ENCODE peak calls at places on chromosomes 4 and X, in seven cellular contexts. One of them, this sample, is unnamed.

GRCh38 chr4:93835929-93836328 is 7.4 kb downstream of the ATOH1 start:
- DNase-seq in nucleus accumbens: no peak
- DNase-seq in activated T-cell treated with anti-CD3 and anti-CD28 coated beads, Interleukin-2, amount 50 U/mL, for 72 hours: no peak
- DNase-seq in MV-4-11: no peak
- DNase-seq in NCI-H1417: no peak
- DNase-seq in lower lobe of right lung: no peak
- DNase-seq in NCI-H748 treated with DMSO at 0.1 percent for 48 hours: no peak
- DNase-seq in this sample: no peak

GRCh38 chr4:57607616-57608150 is 497.5 kb upstream of the IGFBP7 start:
- DNase-seq in nucleus accumbens: no peak
- DNase-seq in activated T-cell treated with anti-CD3 and anti-CD28 coated beads, Interleukin-2, amount 50 U/mL, for 72 hours: no peak
- DNase-seq in MV-4-11: no peak
- DNase-seq in NCI-H1417: no peak
- DNase-seq in lower lobe of right lung: no peak
- DNase-seq in NCI-H748 treated with DMSO at 0.1 percent for 48 hours: no peak
- DNase-seq in this sample: no peak

GRCh38 chr4:155305619-155306018 is 71.1 kb downstream of the MAP9 start:
- DNase-seq in nucleus accumbens: no peak
- DNase-seq in activated T-cell treated with anti-CD3 and anti-CD28 coated beads, Interleukin-2, amount 50 U/mL, for 72 hours: no peak
- DNase-seq in MV-4-11: no peak
- DNase-seq in NCI-H1417: no peak
- DNase-seq in lower lobe of right lung: no peak
- DNase-seq in NCI-H748 treated with DMSO at 0.1 percent for 48 hours: no peak
- DNase-seq in this sample: no peak

GRCh38 chr4:140305053-140305452 is 68.4 kb upstream of the SCOC start:
- DNase-seq in nucleus accumbens: no peak
- DNase-seq in activated T-cell treated with anti-CD3 and anti-CD28 coated beads, Interleukin-2, amount 50 U/mL, for 72 hours: no peak
- DNase-seq in MV-4-11: no peak
- DNase-seq in NCI-H1417: no peak
- DNase-seq in lower lobe of right lung: no peak
- DNase-seq in NCI-H748 treated with DMSO at 0.1 percent for 48 hours: no peak
- DNase-seq in this sample: no peak

GRCh38 chr4:70849277-70849676 is 9.6 kb upstream of the GRSF1 start:
- DNase-seq in nucleus accumbens: no peak
- DNase-seq in activated T-cell treated with anti-CD3 and anti-CD28 coated beads, Interleukin-2, amount 50 U/mL, for 72 hours: no peak
- DNase-seq in MV-4-11: peak; percentile 56
- DNase-seq in NCI-H1417: no peak
- DNase-seq in lower lobe of right lung: no peak
- DNase-seq in NCI-H748 treated with DMSO at 0.1 percent for 48 hours: no peak
- DNase-seq in this sample: no peak

GRCh38 chr4:159269143-159269542 is 166.3 kb downstream of the RAPGEF2 start:
- DNase-seq in nucleus accumbens: no peak
- DNase-seq in activated T-cell treated with anti-CD3 and anti-CD28 coated beads, Interleukin-2, amount 50 U/mL, for 72 hours: no peak
- DNase-seq in MV-4-11: no peak
- DNase-seq in NCI-H1417: no peak
- DNase-seq in lower lobe of right lung: no peak
- DNase-seq in NCI-H748 treated with DMSO at 0.1 percent for 48 hours: no peak
- DNase-seq in this sample: no peak

GRCh38 chrX:66150188-66150587 is 13.9 kb upstream of the HEPH start:
- DNase-seq in nucleus accumbens: no peak
- DNase-seq in activated T-cell treated with anti-CD3 and anti-CD28 coated beads, Interleukin-2, amount 50 U/mL, for 72 hours: no peak
- DNase-seq in MV-4-11: no peak
- DNase-seq in NCI-H1417: no peak
- DNase-seq in lower lobe of right lung: no peak
- DNase-seq in NCI-H748 treated with DMSO at 0.1 percent for 48 hours: no peak
- DNase-seq in this sample: no peak

GRCh38 chrX:97189668-97190067 is 306.0 kb downstream of the RPA4 start:
- DNase-seq in nucleus accumbens: no peak
- DNase-seq in activated T-cell treated with anti-CD3 and anti-CD28 coated beads, Interleukin-2, amount 50 U/mL, for 72 hours: no peak
- DNase-seq in MV-4-11: no peak
- DNase-seq in NCI-H1417: no peak
- DNase-seq in lower lobe of right lung: no peak
- DNase-seq in NCI-H748 treated with DMSO at 0.1 percent for 48 hours: no peak
- DNase-seq in this sample: no peak

GRCh38 chrX:153925739-153926593 is at the start of gene ARHGAP4:
- DNase-seq in nucleus accumbens: no peak
- DNase-seq in activated T-cell treated with anti-CD3 and anti-CD28 coated beads, Interleukin-2, amount 50 U/mL, for 72 hours: peak; percentile 72
- DNase-seq in MV-4-11: peak; percentile 51
- DNase-seq in NCI-H1417: no peak
- DNase-seq in lower lobe of right lung: peak; percentile 63
- DNase-seq in NCI-H748 treated with DMSO at 0.1 percent for 48 hours: no peak
- DNase-seq in this sample: peak; percentile 74

GRCh38 chr4:24768006-24768405 is 27.4 kb upstream of the SOD3 start:
- DNase-seq in nucleus accumbens: no peak
- DNase-seq in activated T-cell treated with anti-CD3 and anti-CD28 coated beads, Interleukin-2, amount 50 U/mL, for 72 hours: no peak
- DNase-seq in MV-4-11: no peak
- DNase-seq in NCI-H1417: peak; percentile 50
- DNase-seq in lower lobe of right lung: no peak
- DNase-seq in NCI-H748 treated with DMSO at 0.1 percent for 48 hours: no peak
- DNase-seq in this sample: no peak

GRCh38 chrX:154401045-154401799 is 3.0 kb downstream of the RPL10 start:
- DNase-seq in nucleus accumbens: no peak
- DNase-seq in activated T-cell treated with anti-CD3 and anti-CD28 coated beads, Interleukin-2, amount 50 U/mL, for 72 hours: peak; percentile 13
- DNase-seq in MV-4-11: peak; percentile 33
- DNase-seq in NCI-H1417: no peak
- DNase-seq in lower lobe of right lung: no peak
- DNase-seq in NCI-H748 treated with DMSO at 0.1 percent for 48 hours: no peak
- DNase-seq in this sample: no peak

GRCh38 chr4:26218677-26219181 is 102.1 kb upstream of the RBPJ start:
- DNase-seq in nucleus accumbens: no peak
- DNase-seq in activated T-cell treated with anti-CD3 and anti-CD28 coated beads, Interleukin-2, amount 50 U/mL, for 72 hours: no peak
- DNase-seq in MV-4-11: peak; percentile 89
- DNase-seq in NCI-H1417: no peak
- DNase-seq in lower lobe of right lung: no peak
- DNase-seq in NCI-H748 treated with DMSO at 0.1 percent for 48 hours: no peak
- DNase-seq in this sample: no peak

GRCh38 chrX:53421125-53421524 is 1.3 kb downstream of the SMC1A start:
- DNase-seq in nucleus accumbens: no peak
- DNase-seq in activated T-cell treated with anti-CD3 and anti-CD28 coated beads, Interleukin-2, amount 50 U/mL, for 72 hours: no peak
- DNase-seq in MV-4-11: no peak
- DNase-seq in NCI-H1417: no peak
- DNase-seq in lower lobe of right lung: no peak
- DNase-seq in NCI-H748 treated with DMSO at 0.1 percent for 48 hours: no peak
- DNase-seq in this sample: no peak

GRCh38 chrX:109533631-109534030 is 3.0 kb upstream of the NXT2 start:
- DNase-seq in nucleus accumbens: no peak
- DNase-seq in activated T-cell treated with anti-CD3 and anti-CD28 coated beads, Interleukin-2, amount 50 U/mL, for 72 hours: no peak
- DNase-seq in MV-4-11: no peak
- DNase-seq in NCI-H1417: no peak
- DNase-seq in lower lobe of right lung: no peak
- DNase-seq in NCI-H748 treated with DMSO at 0.1 percent for 48 hours: no peak
- DNase-seq in this sample: no peak

GRCh38 chr4:40309250-40309774 is 25.8 kb upstream of the CHRNA9 start:
- DNase-seq in nucleus accumbens: no peak
- DNase-seq in activated T-cell treated with anti-CD3 and anti-CD28 coated beads, Interleukin-2, amount 50 U/mL, for 72 hours: peak; percentile 87
- DNase-seq in MV-4-11: no peak
- DNase-seq in NCI-H1417: no peak
- DNase-seq in lower lobe of right lung: peak; percentile 92
- DNase-seq in NCI-H748 treated with DMSO at 0.1 percent for 48 hours: no peak
- DNase-seq in this sample: peak; percentile 81

GRCh38 chr4:44071959-44072955 is 376.4 kb downstream of the KCTD8 start:
- DNase-seq in nucleus accumbens: no peak
- DNase-seq in activated T-cell treated with anti-CD3 and anti-CD28 coated beads, Interleukin-2, amount 50 U/mL, for 72 hours: no peak
- DNase-seq in MV-4-11: no peak
- DNase-seq in NCI-H1417: no peak
- DNase-seq in lower lobe of right lung: no peak
- DNase-seq in NCI-H748 treated with DMSO at 0.1 percent for 48 hours: no peak
- DNase-seq in this sample: no peak

GRCh38 chr4:142413516-142413915 is 432.6 kb downstream of the INPP4B start:
- DNase-seq in nucleus accumbens: no peak
- DNase-seq in activated T-cell treated with anti-CD3 and anti-CD28 coated beads, Interleukin-2, amount 50 U/mL, for 72 hours: no peak
- DNase-seq in MV-4-11: no peak
- DNase-seq in NCI-H1417: no peak
- DNase-seq in lower lobe of right lung: no peak
- DNase-seq in NCI-H748 treated with DMSO at 0.1 percent for 48 hours: no peak
- DNase-seq in this sample: no peak

GRCh38 chr4:130035391-130035790 is 939.4 kb downstream of the C4orf33 start:
- DNase-seq in nucleus accumbens: no peak
- DNase-seq in activated T-cell treated with anti-CD3 and anti-CD28 coated beads, Interleukin-2, amount 50 U/mL, for 72 hours: no peak
- DNase-seq in MV-4-11: no peak
- DNase-seq in NCI-H1417: no peak
- DNase-seq in lower lobe of right lung: no peak
- DNase-seq in NCI-H748 treated with DMSO at 0.1 percent for 48 hours: no peak
- DNase-seq in this sample: no peak

GRCh38 chrX:50497067-50497466 is 26.4 kb upstream of the DGKK start:
- DNase-seq in nucleus accumbens: no peak
- DNase-seq in activated T-cell treated with anti-CD3 and anti-CD28 coated beads, Interleukin-2, amount 50 U/mL, for 72 hours: no peak
- DNase-seq in MV-4-11: no peak
- DNase-seq in NCI-H1417: no peak
- DNase-seq in lower lobe of right lung: no peak
- DNase-seq in NCI-H748 treated with DMSO at 0.1 percent for 48 hours: no peak
- DNase-seq in this sample: no peak

GRCh38 chrX:143994206-143994605 is 110.3 kb downstream of the UBE2NL start:
- DNase-seq in nucleus accumbens: no peak
- DNase-seq in activated T-cell treated with anti-CD3 and anti-CD28 coated beads, Interleukin-2, amount 50 U/mL, for 72 hours: no peak
- DNase-seq in MV-4-11: no peak
- DNase-seq in NCI-H1417: no peak
- DNase-seq in lower lobe of right lung: no peak
- DNase-seq in NCI-H748 treated with DMSO at 0.1 percent for 48 hours: no peak
- DNase-seq in this sample: no peak

GRCh38 chrX:54945224-54945623 is 24.6 kb downstream of the TRO start:
- DNase-seq in nucleus accumbens: no peak
- DNase-seq in activated T-cell treated with anti-CD3 and anti-CD28 coated beads, Interleukin-2, amount 50 U/mL, for 72 hours: no peak
- DNase-seq in MV-4-11: no peak
- DNase-seq in NCI-H1417: no peak
- DNase-seq in lower lobe of right lung: no peak
- DNase-seq in NCI-H748 treated with DMSO at 0.1 percent for 48 hours: no peak
- DNase-seq in this sample: no peak

GRCh38 chrX:67346225-67346624 is 197.6 kb upstream of the AR start:
- DNase-seq in nucleus accumbens: no peak
- DNase-seq in activated T-cell treated with anti-CD3 and anti-CD28 coated beads, Interleukin-2, amount 50 U/mL, for 72 hours: no peak
- DNase-seq in MV-4-11: no peak
- DNase-seq in NCI-H1417: no peak
- DNase-seq in lower lobe of right lung: no peak
- DNase-seq in NCI-H748 treated with DMSO at 0.1 percent for 48 hours: no peak
- DNase-seq in this sample: no peak

GRCh38 chrX:53714580-53715335 is 28.2 kb upstream of the HUWE1 start:
- DNase-seq in nucleus accumbens: no peak
- DNase-seq in activated T-cell treated with anti-CD3 and anti-CD28 coated beads, Interleukin-2, amount 50 U/mL, for 72 hours: peak; percentile 67
- DNase-seq in MV-4-11: peak; percentile 90
- DNase-seq in NCI-H1417: no peak
- DNase-seq in lower lobe of right lung: peak; percentile 53
- DNase-seq in NCI-H748 treated with DMSO at 0.1 percent for 48 hours: no peak
- DNase-seq in this sample: peak; percentile 34

GRCh38 chrX:96685205-96686099 is 810 bp downstream of the DIAPH2 start:
- DNase-seq in nucleus accumbens: peak; percentile 11
- DNase-seq in activated T-cell treated with anti-CD3 and anti-CD28 coated beads, Interleukin-2, amount 50 U/mL, for 72 hours: peak; percentile 39
- DNase-seq in MV-4-11: peak; percentile 76
- DNase-seq in NCI-H1417: no peak
- DNase-seq in lower lobe of right lung: peak; percentile 54
- DNase-seq in NCI-H748 treated with DMSO at 0.1 percent for 48 hours: no peak
- DNase-seq in this sample: no peak

GRCh38 chr4:7960790-7961655 is 21.4 kb upstream of the AFAP1 start:
- DNase-seq in nucleus accumbens: peak; percentile 11
- DNase-seq in activated T-cell treated with anti-CD3 and anti-CD28 coated beads, Interleukin-2, amount 50 U/mL, for 72 hours: peak; percentile 86
- DNase-seq in MV-4-11: peak; percentile 93
- DNase-seq in NCI-H1417: peak; percentile 45
- DNase-seq in lower lobe of right lung: no peak
- DNase-seq in NCI-H748 treated with DMSO at 0.1 percent for 48 hours: no peak
- DNase-seq in this sample: no peak

GRCh38 chr4:173012608-173013007 is 156.0 kb upstream of the GALNT7 start:
- DNase-seq in nucleus accumbens: no peak
- DNase-seq in activated T-cell treated with anti-CD3 and anti-CD28 coated beads, Interleukin-2, amount 50 U/mL, for 72 hours: no peak
- DNase-seq in MV-4-11: no peak
- DNase-seq in NCI-H1417: no peak
- DNase-seq in lower lobe of right lung: no peak
- DNase-seq in NCI-H748 treated with DMSO at 0.1 percent for 48 hours: no peak
- DNase-seq in this sample: no peak

GRCh38 chr4:16222957-16223527 is 3.2 kb downstream of the TAPT1 start:
- DNase-seq in nucleus accumbens: no peak
- DNase-seq in activated T-cell treated with anti-CD3 and anti-CD28 coated beads, Interleukin-2, amount 50 U/mL, for 72 hours: no peak
- DNase-seq in MV-4-11: no peak
- DNase-seq in NCI-H1417: no peak
- DNase-seq in lower lobe of right lung: no peak
- DNase-seq in NCI-H748 treated with DMSO at 0.1 percent for 48 hours: peak; percentile 20
- DNase-seq in this sample: no peak

GRCh38 chrX:135596495-135596894 is 76.0 kb downstream of the INTS6L start:
- DNase-seq in nucleus accumbens: no peak
- DNase-seq in activated T-cell treated with anti-CD3 and anti-CD28 coated beads, Interleukin-2, amount 50 U/mL, for 72 hours: peak; percentile 56
- DNase-seq in MV-4-11: peak; percentile 6
- DNase-seq in NCI-H1417: peak; percentile 18
- DNase-seq in lower lobe of right lung: peak; percentile 42
- DNase-seq in NCI-H748 treated with DMSO at 0.1 percent for 48 hours: peak; percentile 31
- DNase-seq in this sample: peak; percentile 23

GRCh38 chr4:185488650-185489049 is 17.1 kb upstream of the CCDC110 start:
- DNase-seq in nucleus accumbens: no peak
- DNase-seq in activated T-cell treated with anti-CD3 and anti-CD28 coated beads, Interleukin-2, amount 50 U/mL, for 72 hours: no peak
- DNase-seq in MV-4-11: no peak
- DNase-seq in NCI-H1417: no peak
- DNase-seq in lower lobe of right lung: no peak
- DNase-seq in NCI-H748 treated with DMSO at 0.1 percent for 48 hours: no peak
- DNase-seq in this sample: no peak

GRCh38 chrX:150845091-150845490 is 53.4 kb downstream of the CD99L2 start:
- DNase-seq in nucleus accumbens: no peak
- DNase-seq in activated T-cell treated with anti-CD3 and anti-CD28 coated beads, Interleukin-2, amount 50 U/mL, for 72 hours: no peak
- DNase-seq in MV-4-11: peak; percentile 37
- DNase-seq in NCI-H1417: no peak
- DNase-seq in lower lobe of right lung: no peak
- DNase-seq in NCI-H748 treated with DMSO at 0.1 percent for 48 hours: no peak
- DNase-seq in this sample: no peak

GRCh38 chr4:123952530-123953274 is 556.1 kb downstream of the SPRY1 start:
- DNase-seq in nucleus accumbens: no peak
- DNase-seq in activated T-cell treated with anti-CD3 and anti-CD28 coated beads, Interleukin-2, amount 50 U/mL, for 72 hours: no peak
- DNase-seq in MV-4-11: no peak
- DNase-seq in NCI-H1417: no peak
- DNase-seq in lower lobe of right lung: no peak
- DNase-seq in NCI-H748 treated with DMSO at 0.1 percent for 48 hours: no peak
- DNase-seq in this sample: no peak

GRCh38 chrX:85963736-85964135 is 83.6 kb downstream of the CHM start:
- DNase-seq in nucleus accumbens: no peak
- DNase-seq in activated T-cell treated with anti-CD3 and anti-CD28 coated beads, Interleukin-2, amount 50 U/mL, for 72 hours: no peak
- DNase-seq in MV-4-11: peak; percentile 6
- DNase-seq in NCI-H1417: no peak
- DNase-seq in lower lobe of right lung: no peak
- DNase-seq in NCI-H748 treated with DMSO at 0.1 percent for 48 hours: no peak
- DNase-seq in this sample: no peak

GRCh38 chrX:115189110-115189509 is at the start of gene RBMXL3:
- DNase-seq in nucleus accumbens: no peak
- DNase-seq in activated T-cell treated with anti-CD3 and anti-CD28 coated beads, Interleukin-2, amount 50 U/mL, for 72 hours: no peak
- DNase-seq in MV-4-11: no peak
- DNase-seq in NCI-H1417: no peak
- DNase-seq in lower lobe of right lung: no peak
- DNase-seq in NCI-H748 treated with DMSO at 0.1 percent for 48 hours: no peak
- DNase-seq in this sample: no peak

GRCh38 chrX:12887141-12887540 is 19.3 kb upstream of the TLR8 start:
- DNase-seq in nucleus accumbens: no peak
- DNase-seq in activated T-cell treated with anti-CD3 and anti-CD28 coated beads, Interleukin-2, amount 50 U/mL, for 72 hours: no peak
- DNase-seq in MV-4-11: no peak
- DNase-seq in NCI-H1417: no peak
- DNase-seq in lower lobe of right lung: no peak
- DNase-seq in NCI-H748 treated with DMSO at 0.1 percent for 48 hours: no peak
- DNase-seq in this sample: no peak

GRCh38 chr4:56628592-56628991 is 52.5 kb downstream of the HOPX start:
- DNase-seq in nucleus accumbens: no peak
- DNase-seq in activated T-cell treated with anti-CD3 and anti-CD28 coated beads, Interleukin-2, amount 50 U/mL, for 72 hours: no peak
- DNase-seq in MV-4-11: no peak
- DNase-seq in NCI-H1417: no peak
- DNase-seq in lower lobe of right lung: no peak
- DNase-seq in NCI-H748 treated with DMSO at 0.1 percent for 48 hours: no peak
- DNase-seq in this sample: no peak

GRCh38 chr4:159777689-159778088 is 674.8 kb downstream of the RAPGEF2 start:
- DNase-seq in nucleus accumbens: no peak
- DNase-seq in activated T-cell treated with anti-CD3 and anti-CD28 coated beads, Interleukin-2, amount 50 U/mL, for 72 hours: no peak
- DNase-seq in MV-4-11: no peak
- DNase-seq in NCI-H1417: no peak
- DNase-seq in lower lobe of right lung: no peak
- DNase-seq in NCI-H748 treated with DMSO at 0.1 percent for 48 hours: no peak
- DNase-seq in this sample: no peak

GRCh38 chrX:136643243-136643642 is 4.7 kb upstream of the CD40LG start:
- DNase-seq in nucleus accumbens: no peak
- DNase-seq in activated T-cell treated with anti-CD3 and anti-CD28 coated beads, Interleukin-2, amount 50 U/mL, for 72 hours: no peak
- DNase-seq in MV-4-11: no peak
- DNase-seq in NCI-H1417: no peak
- DNase-seq in lower lobe of right lung: no peak
- DNase-seq in NCI-H748 treated with DMSO at 0.1 percent for 48 hours: no peak
- DNase-seq in this sample: no peak

This sample was measured in T-helper 1 cell.